ENCODE peak calls at places on chromosomes 11 and 22, in six cellular contexts. Q is activated naive CD4-positive, alpha-beta T cell treated with anti-CD3 and anti-CD28 coated beads for 36 hours; J is activated CD8-positive, alpha-beta memory T cell treated with anti-CD3 and anti-CD28 coated beads, Interleukin-2, amount 10 ng/mL, durations not matched to agents 7 days and 5 days; G is stimulated activated CD8-positive, alpha-beta memory T cell treated with anti-CD3 and anti-CD28 coated beads, Interleukin-15, amount 100 ng/mL, for 1 hour; D is CD8-positive, alpha-beta T cell; E is mesenchymal stem cell. U is an unnamed sample.

GRCh38 chr11:120432056-120433018 is 79.2 kb upstream of the GRIK4 start:
- DNase-seq in Q (peak), J (no peak), G (no peak), D (no peak), E (peak), U (no peak)

GRCh38 chr11:69005631-69006368 is 7.2 kb downstream of the MRGPRF start:
- DNase-seq in Q (no peak), J (no peak), G (no peak), D (no peak), E (no peak), U (no peak)

GRCh38 chr11:120224386-120224785 is 13.6 kb downstream of the OAF start:
- DNase-seq in Q (no peak), J (no peak), G (no peak), D (no peak), E (no peak), U (no peak)

GRCh38 chr22:47361247-47361646 is 598.8 kb downstream of the TBC1D22A start:
- DNase-seq in Q (no peak), J (no peak), G (no peak), D (no peak), E (no peak), U (no peak)

GRCh38 chr22:31857247-31857646 is 87.1 kb upstream of the YWHAH start:
- DNase-seq in Q (no peak), J (no peak), G (no peak), D (no peak), E (no peak), U (peak)

GRCh38 chr11:110759972-110760381 is 47.7 kb upstream of the ARHGAP20 start:
- DNase-seq in Q (no peak), J (no peak), G (no peak), D (no peak), E (peak), U (no peak)

GRCh38 chr11:20443596-20443995 is 56.1 kb downstream of the PRMT3 start:
- DNase-seq in Q (no peak), J (no peak), G (no peak), D (no peak), E (peak), U (no peak)

GRCh38 chr11:97966901-97967300 is 1053.8 kb upstream of the CNTN5 start:
- DNase-seq in Q (no peak), J (no peak), G (no peak), D (no peak), E (no peak), U (no peak)

GRCh38 chr11:103940542-103940941 is 95.9 kb upstream of the DDI1 start:
- DNase-seq in Q (no peak), J (no peak), G (no peak), D (no peak), E (no peak), U (no peak)

GRCh38 chr11:30328676-30329075 is 5.8 kb downstream of the ARL14EP start:
- DNase-seq in Q (no peak), J (no peak), G (no peak), D (no peak), E (no peak), U (no peak)

GRCh38 chr11:95791385-95792033 is 1.2 kb downstream of the CEP57 start:
- DNase-seq in Q (no peak), J (no peak), G (no peak), D (no peak), E (no peak), U (no peak)

GRCh38 chr11:43278302-43278956 is 33.4 kb upstream of the API5 start:
- DNase-seq in Q (no peak), J (no peak), G (no peak), D (no peak), E (peak), U (no peak)

GRCh38 chr22:31085493-31085824 is 4.3 kb downstream of the SMTN start:
- DNase-seq in Q (no peak), J (no peak), G (no peak), D (no peak), E (no peak), U (no peak)

GRCh38 chr22:45341503-45341902 is 31.8 kb downstream of the FAM118A start:
- DNase-seq in Q (peak), J (peak), G (no peak), D (peak), E (no peak), U (no peak)

GRCh38 chr22:25644122-25644521 is 79.6 kb downstream of the GRK3 start:
- DNase-seq in Q (no peak), J (no peak), G (no peak), D (no peak), E (no peak), U (no peak)

GRCh38 chr22:22893891-22894739 is 6.5 kb downstream of the IGLL5 start:
- DNase-seq in Q (no peak), J (no peak), G (no peak), D (no peak), E (no peak), U (no peak)

GRCh38 chr22:41862160-41862529 is 29.2 kb downstream of the SREBF2 start:
- DNase-seq in Q (peak), J (peak), G (no peak), D (peak), E (no peak), U (no peak)

GRCh38 chr11:124900464-124900863 is 2.8 kb upstream of the ROBO4 start:
- DNase-seq in Q (no peak), J (no peak), G (no peak), D (no peak), E (peak), U (no peak)

GRCh38 chr11:72618801-72619200 is 55.4 kb downstream of the PDE2A start:
- DNase-seq in Q (no peak), J (no peak), G (no peak), D (no peak), E (peak), U (no peak)

GRCh38 chr11:65790104-65790901 is 3.4 kb downstream of the OVOL1 start:
- DNase-seq in Q (no peak), J (no peak), G (no peak), D (no peak), E (no peak), U (no peak)

GRCh38 chr11:72358461-72359405 is 75.6 kb downstream of the CLPB start:
- DNase-seq in Q (no peak), J (no peak), G (no peak), D (no peak), E (peak), U (no peak)

GRCh38 chr22:23651676-23652075 is 19.6 kb upstream of the DRICH1 start:
- DNase-seq in Q (no peak), J (no peak), G (no peak), D (no peak), E (no peak), U (no peak)

GRCh38 chr11:46914363-46914762 is 4.0 kb downstream of the LRP4 start:
- DNase-seq in Q (no peak), J (no peak), G (no peak), D (no peak), E (peak), U (no peak)

GRCh38 chr11:68430801-68431200 is 29.8 kb upstream of the PPP6R3 start:
- DNase-seq in Q (no peak), J (no peak), G (no peak), D (no peak), E (no peak), U (no peak)

GRCh38 chr11:46918778-46919513 is 596 bp upstream of the LRP4 start:
- DNase-seq in Q (no peak), J (no peak), G (no peak), D (no peak), E (peak), U (no peak)

GRCh38 chr11:47189100-47189834 is 3.0 kb upstream of the PACSIN3 start:
- DNase-seq in Q (no peak), J (no peak), G (no peak), D (no peak), E (peak), U (no peak)

GRCh38 chr11:126363706-126364245 is 8.3 kb downstream of the ST3GAL4 start:
- DNase-seq in Q (no peak), J (no peak), G (no peak), D (no peak), E (no peak), U (no peak)

GRCh38 chr11:10438451-10438850 is 16.6 kb upstream of the AMPD3 start:
- DNase-seq in Q (no peak), J (no peak), G (no peak), D (no peak), E (no peak), U (no peak)

GRCh38 chr11:59141673-59142460 is 789 bp upstream of the FAM111A start:
- DNase-seq in Q (no peak), J (no peak), G (no peak), D (no peak), E (no peak), U (no peak)

GRCh38 chr22:23117890-23118646 is 23.7 kb downstream of the RSPH14 start:
- DNase-seq in Q (no peak), J (no peak), G (no peak), D (no peak), E (no peak), U (no peak)

U was measured in NCI-H1048.